ENCODE peak calls at places on chromosomes 1 and 21, in seven cellular contexts. I, D, V, E, J, S and G are unnamed samples. For H3K4me1, the result is how much of the 10 kb centered on the place peaks cover.

GRCh38 chr1:212607924-212608208 is 695 bp upstream of the ATF3 start:
- DNase-seq in I (no peak), J (no peak), V (no peak), S (no peak), E (no peak), D (no peak), G (no peak)

GRCh38 chr21:42466700-42467612 is 29.1 kb downstream of the RSPH1 start:
- DNase-seq in J (peak), V (peak), E (peak), S (no peak), I (no peak), D (peak), G (no peak)

GRCh38 chr1:151540982-151541377 is 871 bp downstream of the TUFT1 start:
- DNase-seq in E (no peak), I (no peak), D (peak), J (peak), V (peak), S (no peak), G (no peak)

GRCh38 chr1:192401832-192402231 is 85.0 kb downstream of the RGS21 start:
- DNase-seq in J (no peak), D (no peak), V (no peak), I (no peak), S (no peak), E (peak), G (peak)

GRCh38 chr1:36136535-36136934 is 11.5 kb upstream of the COL8A2 start:
- DNase-seq in V (no peak), S (no peak), E (peak), D (no peak), J (no peak), I (no peak), G (no peak)

GRCh38 chr21:45073301-45074047 is 906 bp upstream of the ADARB1 start:
- DNase-seq in E (peak), S (peak), D (no peak), I (no peak), J (peak), V (peak), G (peak)

GRCh38 chr21:39312112-39313041 is 1.1 kb downstream of the BRWD1 start:
- DNase-seq in J (peak), E (peak), V (peak), I (peak), S (peak), D (peak), G (peak)

GRCh38 chr1:184973308-184974085 is 811 bp downstream of the NIBAN1 start:
- DNase-seq in I (peak), E (peak), J (no peak), S (peak), V (peak), D (no peak), G (no peak)

GRCh38 chr21:36776981-36777617 is 78.2 kb downstream of the SIM2 start:
- DNase-seq in I (no peak), J (no peak), S (no peak), D (no peak), E (peak), V (no peak), G (no peak)

GRCh38 chr1:5918275-5918649 is 74.0 kb downstream of the NPHP4 start:
- DNase-seq in E (no peak), D (no peak), S (no peak), I (no peak), V (no peak), J (no peak), G (no peak)

GRCh38 chr1:207414606-207415108 is 39.5 kb upstream of the CR2 start:
- DNase-seq in E (no peak), V (no peak), J (no peak), I (no peak), S (no peak), D (no peak), G (no peak)

GRCh38 chr1:207754942-207755689 is 3.3 kb downstream of the CD46 start:
- DNase-seq in J (no peak), D (no peak), S (no peak), E (no peak), V (no peak), I (no peak), G (no peak)

GRCh38 chr1:61460230-61460629 is 264.7 kb downstream of the TM2D1 start:
- DNase-seq in J (no peak), E (no peak), D (no peak), I (no peak), V (no peak), S (no peak), G (no peak)

GRCh38 chr1:167000546-167000945 is 11.5 kb downstream of the MAEL start:
- DNase-seq in I (no peak), V (no peak), S (no peak), D (no peak), J (no peak), E (no peak), G (no peak)

GRCh38 chr1:173717238-173717637 is 2.5 kb downstream of the KLHL20 start:
- DNase-seq in S (no peak), V (no peak), I (no peak), J (no peak), E (no peak), D (no peak), G (no peak)

GRCh38 chr1:196317535-196318522 is 290.4 kb downstream of the KCNT2 start:
- DNase-seq in E (peak), S (no peak), I (no peak), V (no peak), J (no peak), D (no peak), G (no peak)

GRCh38 chr1:16232316-16232710 is 4.7 kb downstream of the CPLANE2 start:
- DNase-seq in J (no peak), D (no peak), I (no peak), E (no peak), S (peak), V (no peak), G (no peak)

GRCh38 chr1:85134583-85135455 is 66.0 kb downstream of the SYDE2 start:
- DNase-seq in V (peak), J (no peak), D (no peak), I (peak), E (peak), S (peak), G (no peak)

GRCh38 chr21:39850333-39850732 is 16.9 kb upstream of the PCP4 start:
- DNase-seq in V (no peak), E (no peak), S (no peak), J (no peak), D (no peak), I (no peak), G (no peak)

GRCh38 chr1:183328371-183328770 is 89.8 kb downstream of the NMNAT2 start:
- DNase-seq in E (no peak), D (no peak), I (no peak), S (no peak), J (no peak), V (no peak), G (no peak)

GRCh38 chr1:85308837-85309350 is 32.5 kb upstream of the BCL10 start:
- DNase-seq in V (no peak), S (no peak), E (no peak), I (no peak), D (no peak), J (no peak), G (no peak)

GRCh38 chr1:160032165-160032827 is 506 bp upstream of the PIGM start:
- DNase-seq in D (no peak), V (peak), E (no peak), I (no peak), J (no peak), S (no peak), G (no peak)

GRCh38 chr21:40155563-40155962 is 288.3 kb downstream of the PCP4 start:
- DNase-seq in I (no peak), D (no peak), E (no peak), J (no peak), S (no peak), V (no peak), G (no peak)

GRCh38 chr1:95604784-95605183 is 370.8 kb downstream of the RWDD3 start:
- DNase-seq in E (no peak), D (no peak), V (no peak), J (no peak), S (no peak), I (no peak), G (no peak)

GRCh38 chr1:19466112-19466561 is 19.2 kb downstream of the CAPZB start:
- DNase-seq in I (no peak), E (no peak), J (peak), D (no peak), S (no peak), V (no peak), G (no peak)
- H3K4me1 ChIP-seq in I (half or more), E (under half), J (half or more), D (half or more), S (half or more), V (half or more), G (under half)

GRCh38 chr1:223670458-223671159 is 5.1 kb upstream of the CAPN8 start:
- DNase-seq in S (no peak), I (peak), E (peak), J (no peak), V (peak), D (no peak), G (peak)
- TF ChIP-seq CTCF in S (peak), I (peak), E (peak), J (no peak), V (peak), D (no peak), G (peak)

GRCh38 chr1:25572107-25572506 is 28.7 kb downstream of the LDLRAP1 start:
- DNase-seq in D (no peak), S (peak), I (no peak), V (no peak), E (no peak), J (no peak), G (no peak)

GRCh38 chr1:25569599-25570458 is 26.4 kb downstream of the LDLRAP1 start:
- DNase-seq in E (no peak), S (peak), J (no peak), I (no peak), D (no peak), V (no peak), G (no peak)

GRCh38 chr1:25572708-25573590 is 29.5 kb downstream of the LDLRAP1 start:
- DNase-seq in D (no peak), V (peak), E (peak), J (peak), S (peak), I (no peak), G (no peak)

GRCh38 chr1:25570798-25571521 is 27.6 kb downstream of the LDLRAP1 start:
- DNase-seq in I (no peak), J (no peak), S (peak), E (no peak), V (no peak), D (no peak), G (no peak)

GRCh38 chr1:25571522-25571970 is 28.1 kb downstream of the LDLRAP1 start:
- DNase-seq in J (no peak), S (peak), V (no peak), E (no peak), I (no peak), D (no peak), G (no peak)
- H3K4me1 ChIP-seq in J (under half), S (under half), V (under half), E (under half), I (under half), D (under half), G (under half)

GRCh38 chr1:116125761-116126160 is 14.6 kb downstream of the MAB21L3 start:
- DNase-seq in E (no peak), I (no peak), S (no peak), V (peak), J (peak), D (no peak), G (no peak)

GRCh38 chr1:116119876-116120275 is 8.7 kb downstream of the MAB21L3 start:
- DNase-seq in J (no peak), E (no peak), S (no peak), V (no peak), D (no peak), I (no peak), G (no peak)

GRCh38 chr1:116123837-116124533 is 12.8 kb downstream of the MAB21L3 start:
- DNase-seq in V (peak), I (no peak), S (no peak), D (no peak), J (peak), E (no peak), G (no peak)

GRCh38 chr1:116126281-116126680 is 15.1 kb downstream of the MAB21L3 start:
- DNase-seq in S (no peak), V (no peak), I (no peak), E (no peak), J (no peak), D (no peak), G (no peak)

DNA sequence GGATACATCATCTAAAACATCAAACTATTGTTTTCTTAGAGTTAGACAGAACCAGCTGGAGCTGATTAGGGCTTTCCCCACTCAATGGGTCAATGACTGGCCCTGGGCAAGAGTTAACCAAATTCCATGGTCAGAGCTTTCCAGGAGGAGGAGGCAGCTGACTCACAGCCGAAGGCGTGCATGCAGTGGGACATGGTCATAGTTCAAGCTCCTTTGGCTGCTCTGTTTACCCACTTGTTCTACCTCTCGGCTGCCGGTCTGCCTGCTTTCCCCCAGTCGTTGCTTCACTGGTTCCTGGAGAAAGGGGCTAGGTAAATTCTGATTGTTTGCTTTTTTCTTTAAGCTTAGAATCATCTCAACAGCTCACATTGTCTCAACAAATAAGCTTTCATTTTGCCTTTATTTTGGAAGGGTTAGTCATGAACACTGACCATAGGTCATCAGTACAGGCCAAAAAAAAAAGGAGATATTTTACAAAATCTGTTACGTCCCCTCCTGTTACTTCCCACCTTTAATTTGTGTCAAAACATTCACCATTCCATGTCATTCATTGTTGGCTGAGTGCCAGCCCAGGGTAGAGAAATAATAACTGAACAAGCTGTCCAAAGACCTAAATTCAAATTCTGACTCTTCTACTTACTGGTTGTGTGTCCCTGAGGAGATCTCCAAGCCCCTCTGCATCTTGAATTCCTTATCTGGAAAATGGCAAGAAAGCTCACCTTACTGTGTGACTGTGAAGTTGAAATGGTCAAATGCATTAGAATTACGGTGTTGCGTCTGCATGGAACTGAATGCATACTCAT is 12.0 kb downstream of the MAB21L3 start:
- DNase-seq in E (peak), J (peak), S (peak), D (no peak), I (peak), V (peak), G (no peak)
- TF ChIP-seq CTCF in E (no peak), J (no peak), S (no peak), D (no peak), I (no peak), V (no peak), G (no peak)

GRCh38 chr1:206035027-206035426 is 11.3 kb upstream of the CTSE start:
- DNase-seq in D (no peak), E (no peak), S (no peak), V (peak), J (peak), I (no peak), G (no peak)
- H3K4me1 ChIP-seq in D (under half), E (under half), S (under half), V (under half), J (under half), I (under half), G (under half)

DNA sequence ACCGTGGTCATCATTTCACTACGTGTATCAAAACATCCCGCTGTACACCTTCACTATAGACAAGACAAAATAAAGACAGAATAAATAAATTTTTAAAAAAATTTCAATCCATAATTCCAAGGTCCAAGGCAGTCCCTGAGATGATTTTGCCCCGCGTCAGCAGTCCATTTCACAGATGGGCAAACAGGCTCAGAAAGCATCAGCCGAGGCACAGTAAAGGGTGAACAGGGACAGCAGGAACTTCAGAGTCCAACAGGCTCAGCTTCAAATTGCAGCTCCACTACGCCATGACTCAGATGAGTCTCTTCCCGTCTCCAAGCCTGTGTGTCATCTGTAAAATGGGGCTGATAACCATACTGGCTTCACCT is 15.0 kb downstream of the MATN1 start:
- DNase-seq in V (no peak), E (no peak), S (no peak), J (no peak), D (no peak), I (no peak), G (no peak)
- TF ChIP-seq CTCF in V (no peak), E (no peak), S (no peak), J (no peak), D (no peak), I (no peak), G (no peak)

GRCh38 chr1:26472901-26473845 is 933 bp downstream of the HMGN2 start:
- DNase-seq in J (peak), V (peak), E (peak), I (peak), D (peak), S (peak), G (peak)
- H3K4me1 ChIP-seq in J (under half), V (half or more), E (under half), I (under half), D (half or more), S (under half), G (under half)

DNA sequence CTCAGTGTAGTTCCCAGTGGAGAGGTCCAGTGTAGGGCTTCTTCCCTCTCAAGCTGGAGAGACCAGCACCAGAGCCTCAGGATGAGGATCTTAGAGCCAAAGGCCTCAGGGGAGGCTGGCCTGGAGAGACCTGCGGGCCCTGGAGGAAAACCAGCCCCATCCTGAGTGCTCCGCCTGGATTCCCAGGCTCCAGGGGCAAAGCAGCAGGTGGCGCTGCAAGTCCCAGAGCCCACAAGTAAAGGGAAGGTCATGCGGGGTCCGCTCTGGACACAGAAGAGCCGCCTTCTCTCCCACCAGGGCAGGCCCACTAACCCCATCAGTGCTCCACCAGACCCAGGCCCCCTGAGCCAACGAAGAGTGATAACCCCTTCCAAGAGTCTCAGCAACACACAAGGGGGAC is 22.7 kb downstream of the PGBD5 start:
- DNase-seq in S (no peak), D (no peak), I (no peak), J (no peak), V (no peak), E (no peak), G (no peak)
- TF ChIP-seq CTCF in S (no peak), D (no peak), I (no peak), J (no peak), V (no peak), E (no peak), G (no peak)

DNA sequence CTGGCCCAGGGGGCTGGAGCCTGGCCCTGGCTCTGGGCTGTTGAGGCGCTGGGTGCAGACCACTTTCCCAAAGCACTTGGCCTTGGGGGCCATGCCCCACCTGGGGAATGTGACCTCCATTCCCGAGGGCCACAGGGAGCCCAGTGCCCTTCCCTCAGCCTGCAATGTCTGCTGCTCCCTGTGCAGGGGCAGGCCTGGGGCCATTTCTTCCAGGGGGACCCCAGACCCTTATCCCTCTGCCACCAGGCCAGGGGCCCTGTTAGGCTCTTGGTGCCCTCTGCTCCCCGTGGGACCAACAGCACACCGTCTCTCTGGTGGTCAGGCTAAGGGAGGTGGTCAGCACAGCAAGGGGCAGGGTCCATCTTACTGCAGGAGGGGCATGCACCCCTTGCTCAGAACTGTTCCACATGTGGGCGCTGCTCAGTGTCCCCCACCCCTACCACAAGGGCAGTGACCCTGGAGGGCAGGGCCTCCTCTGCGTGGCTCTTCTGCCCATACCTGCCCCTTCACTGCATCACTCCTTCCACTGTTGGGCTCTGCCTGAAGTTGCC is 1.1 kb upstream of the TMEM52 start:
- DNase-seq in D (no peak), J (no peak), E (no peak), V (peak), I (no peak), S (no peak), G (no peak)
- H3K4me1 ChIP-seq in D (under half), J (under half), E (under half), V (under half), I (under half), S (under half), G (under half)